ENCODE peak calls at places on chromosomes 13 and 19, in eight cellular contexts. Q, R, T, H, K, G, C and L are unnamed samples.

GRCh38 chr19:5628470-5628869 is 5.6 kb downstream of the SAFB start:
- DNase-seq in Q (no peak), R (no peak), T (no peak), H (peak; percentile 70), K (no peak), G (no peak), C (no peak), L (no peak)

GRCh38 chr13:32859893-32860292 is 156.3 kb upstream of the KL start:
- DNase-seq in Q (no peak), R (no peak), T (no peak), H (no peak), K (no peak), G (no peak), C (no peak), L (no peak)

GRCh38 chr19:11924886-11925583 is at the start of gene ZNF700:
- DNase-seq in Q (peak; percentile 96), R (peak; percentile 91), T (peak; percentile 94), H (peak; percentile 87), K (peak; percentile 96), G (peak; percentile 97), C (peak; percentile 97), L (peak; percentile 96)

GRCh38 chr13:99969934-99970760 is 1.4 kb downstream of the ZIC5 start:
- DNase-seq in Q (no peak), R (peak; percentile 46), T (peak; percentile 66), H (peak; percentile 30), K (no peak), G (no peak), C (peak; percentile 87), L (no peak)

GRCh38 chr13:63516124-63516523 is 2100.5 kb upstream of the PCDH20 start:
- DNase-seq in Q (no peak), R (no peak), T (no peak), H (peak; percentile 13), K (no peak), G (no peak), C (no peak), L (no peak)

GRCh38 chr19:11942843-11943108 is 17.9 kb downstream of the ZNF700 start:
- DNase-seq in Q (no peak), R (no peak), T (no peak), H (no peak), K (no peak), G (no peak), C (no peak), L (no peak)

GRCh38 chr13:21625366-21625765 is 21.4 kb upstream of the MICU2 start:
- DNase-seq in Q (no peak), R (peak; percentile 14), T (no peak), H (peak; percentile 26), K (no peak), G (no peak), C (no peak), L (no peak)

GRCh38 chr13:40402931-40403412 is 263.5 kb downstream of the FOXO1 start:
- DNase-seq in Q (no peak), R (no peak), T (no peak), H (peak; percentile 90), K (peak; percentile 42), G (no peak), C (no peak), L (no peak)

GRCh38 chr13:45162821-45163220 is 38.0 kb downstream of the KCTD4 start:
- DNase-seq in Q (no peak), R (no peak), T (no peak), H (peak; percentile 93), K (no peak), G (no peak), C (no peak), L (no peak)

GRCh38 chr13:48302920-48303330 is 626 bp upstream of the RB1 start:
- DNase-seq in Q (no peak), R (no peak), T (no peak), H (no peak), K (no peak), G (no peak), C (no peak), L (no peak)

GRCh38 chr19:5823579-5824281 is 15.8 kb downstream of the FUT6 start:
- DNase-seq in Q (no peak), R (no peak), T (no peak), H (no peak), K (no peak), G (no peak), C (no peak), L (no peak)

GRCh38 chr13:62320129-62320724 is 904.6 kb upstream of the PCDH20 start:
- DNase-seq in Q (no peak), R (no peak), T (no peak), H (peak; percentile 41), K (no peak), G (no peak), C (no peak), L (no peak)

GRCh38 chr19:5994407-5995165 is 16.6 kb upstream of the RANBP3 start:
- DNase-seq in Q (no peak), R (no peak), T (no peak), H (no peak), K (no peak), G (no peak), C (no peak), L (no peak)

GRCh38 chr13:111211789-111212516 is 96.8 kb downstream of the ARHGEF7 start:
- DNase-seq in Q (no peak), R (no peak), T (no peak), H (peak; percentile 93), K (no peak), G (no peak), C (no peak), L (no peak)

DNA sequence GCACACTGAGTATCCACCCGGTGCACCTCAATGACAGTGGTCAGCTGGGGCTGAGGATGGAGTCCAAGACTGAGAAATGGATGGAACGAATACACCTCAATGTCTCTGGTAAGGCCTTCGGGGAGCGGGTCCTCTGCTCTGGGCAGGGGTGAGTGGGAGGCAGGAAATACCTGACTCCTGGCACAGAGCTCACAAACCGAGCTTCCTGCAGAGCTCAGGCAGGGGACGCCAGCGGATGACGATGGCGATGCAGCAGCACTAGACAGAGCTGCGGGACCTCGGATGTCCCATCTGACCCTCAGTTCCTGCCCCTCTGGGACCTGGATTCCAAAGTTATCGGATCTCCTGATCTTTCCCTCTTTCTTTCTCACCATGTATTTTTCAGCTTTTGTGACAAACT is 3.8 kb downstream of the CD22 start:
- DNase-seq in Q (no peak), R (peak; percentile 27), T (peak; percentile 52), H (no peak), K (no peak), G (no peak), C (no peak), L (no peak)
- H3K4me1 ChIP-seq in Q (no peaks in the 10 kb centered on the region), R (peaks cover 6% of the 10 kb centered on the region), T (no peaks in the 10 kb centered on the region), H (no peaks in the 10 kb centered on the region), K (no peaks in the 10 kb centered on the region), G (no peaks in the 10 kb centered on the region), C (no peaks in the 10 kb centered on the region), L (no peaks in the 10 kb centered on the region)

DNA sequence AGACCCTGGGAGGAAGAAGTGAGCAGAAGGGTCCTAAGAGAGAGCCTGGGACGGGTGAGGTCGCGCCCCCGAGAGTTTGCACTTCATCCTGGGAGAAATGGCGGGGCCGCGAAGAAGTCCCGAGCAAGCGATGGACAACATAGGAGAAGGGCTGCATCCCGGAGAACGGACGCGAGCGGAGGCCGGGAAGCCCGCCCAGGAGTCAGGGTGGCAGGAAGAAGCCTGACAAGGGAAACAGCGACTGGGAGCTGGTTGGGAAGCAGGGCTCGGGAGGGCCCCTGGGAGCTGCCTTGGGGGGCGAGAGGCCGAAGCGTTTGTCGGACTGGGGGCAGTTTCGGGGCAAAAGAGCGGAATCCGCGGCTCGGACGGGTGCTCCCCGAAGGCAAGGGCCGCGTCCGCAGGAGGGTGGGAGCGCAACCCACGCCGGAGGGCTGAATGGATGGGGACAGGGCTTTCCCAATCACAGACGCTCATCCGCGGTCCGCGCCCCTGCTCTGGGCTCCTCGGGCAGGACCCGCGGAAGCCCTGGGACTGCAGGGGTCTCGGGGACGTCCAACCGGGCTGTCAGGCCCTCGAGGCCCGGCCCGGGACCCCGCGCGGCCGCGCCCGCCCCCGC is 469 bp downstream of the ABHD17A start:
- DNase-seq in Q (no peak), R (no peak), T (peak; percentile 84), H (no peak), K (peak; percentile 40), G (no peak), C (no peak), L (no peak)
- H3K4me3 ChIP-seq in Q (peak overlapping the region; percentile 66), R (peak overlapping the region; percentile 70), T (peak overlapping the region; percentile 86), H (peak overlapping the region; percentile 85), K (peak overlapping the region; percentile 85), G (peak overlapping the region; percentile 97), C (peak overlapping the region; percentile 88), L (peak overlapping the region; percentile 87)

GRCh38 chr19:40719414-40719894 is 2.5 kb downstream of the ITPKC start:
- DNase-seq in Q (no peak), R (no peak), T (no peak), H (no peak), K (no peak), G (no peak), C (no peak), L (no peak)

GRCh38 chr19:40716655-40717324 is at the start of the genes COQ8B and ITPKC:
- DNase-seq in Q (peak; percentile 100), R (peak; percentile 99), T (peak; percentile 100), H (peak; percentile 96), K (peak; percentile 100), G (peak; percentile 100), C (peak; percentile 100), L (peak; percentile 99)

GRCh38 chr19:40717880-40718773 is 1.2 kb downstream of the ITPKC start:
- DNase-seq in Q (no peak), R (peak; percentile 4), T (peak; percentile 83), H (peak; percentile 10), K (peak; percentile 56), G (no peak), C (peak; percentile 86), L (peak; percentile 58)

GRCh38 chr19:40717325-40717879 is 490 bp downstream of the ITPKC start:
- DNase-seq in Q (no peak), R (no peak), T (no peak), H (peak; percentile 12), K (no peak), G (peak; percentile 40), C (no peak), L (peak; percentile 55)

GRCh38 chr19:40718774-40719391 is 2.0 kb downstream of the ITPKC start:
- DNase-seq in Q (peak; percentile 58), R (no peak), T (peak; percentile 93), H (peak; percentile 54), K (peak; percentile 57), G (peak; percentile 52), C (peak; percentile 87), L (peak; percentile 91)
- H3K4me1 ChIP-seq in Q (peaks cover 41% of the 10 kb centered on the region), R (peaks cover 59% of the 10 kb centered on the region), T (peaks cover 39% of the 10 kb centered on the region), H (peaks cover 8% of the 10 kb centered on the region), K (peaks cover 12% of the 10 kb centered on the region), G (peaks cover 16% of the 10 kb centered on the region), C (no peaks in the 10 kb centered on the region), L (no peaks in the 10 kb centered on the region)

GRCh38 chr19:45975296-45975695 is 1.6 kb upstream of the NOVA2 start:
- DNase-seq in Q (no peak), R (no peak), T (peak; percentile 25), H (no peak), K (no peak), G (no peak), C (no peak), L (no peak)

GRCh38 chr19:45972081-45972943 is 1.4 kb downstream of the NOVA2 start:
- DNase-seq in Q (no peak), R (peak; percentile 23), T (peak; percentile 42), H (peak; percentile 3), K (no peak), G (peak; percentile 45), C (no peak), L (no peak)

GRCh38 chr19:45971260-45971902 is 2.3 kb downstream of the NOVA2 start:
- DNase-seq in Q (no peak), R (no peak), T (peak; percentile 45), H (no peak), K (no peak), G (peak; percentile 51), C (no peak), L (no peak)

GRCh38 chr19:45973564-45974338 is at the start of gene NOVA2:
- DNase-seq in Q (no peak), R (no peak), T (peak; percentile 80), H (peak; percentile 81), K (peak; percentile 48), G (peak; percentile 84), C (peak; percentile 87), L (no peak)

GRCh38 chr19:45972944-45973525 is 630 bp downstream of the NOVA2 start:
- DNase-seq in Q (no peak), R (no peak), T (peak; percentile 54), H (no peak), K (no peak), G (no peak), C (no peak), L (no peak)
- H3K4me3 ChIP-seq in Q (peak overlapping the region; percentile 49), R (no peak overlapping the region), T (peak overlapping the region; percentile 46), H (no peak overlapping the region), K (no peak overlapping the region), G (peak overlapping the region; percentile 50), C (no peak overlapping the region), L (peak overlapping the region; percentile 42)